ENCODE peak calls at places on chromosomes 6 and 20, in eight cellular contexts. B is A549; S is lower lobe of right lung; A is mesothelial cell of epicardium; N is cardiac fibroblast; Q is glutamatergic neuron; H is CD4-positive, alpha-beta T cell; L is neural crest cell. J is an unnamed sample.
A peak's percentile ranks its signal among the peaks of the same experiment; 100 is the strongest.

GRCh38 chr6:75290558-75290957 is 6.0 kb upstream of the TMEM30A start:
- DNase-seq in B (no peak), S (no peak), A (no peak), N (no peak), Q (no peak), H (no peak), L (no peak), J (no peak)

GRCh38 chr20:8568068-8568467 is 436.0 kb downstream of the PLCB1 start:
- DNase-seq in B (no peak), S (no peak), A (no peak), N (peak; percentile 77), Q (no peak), H (no peak), L (no peak), J (no peak)

GRCh38 chr20:16243470-16243869 is 329.8 kb downstream of the KIF16B start:
- DNase-seq in B (no peak), S (no peak), A (no peak), N (no peak), Q (no peak), H (no peak), L (no peak), J (no peak)

GRCh38 chr6:159716247-159717086 is 10.8 kb upstream of the WTAP start:
- DNase-seq in B (no peak), S (no peak), A (no peak), N (peak; percentile 97), Q (no peak), H (no peak), L (no peak), J (no peak)

GRCh38 chr6:130993292-130993765 is 69.7 kb downstream of the EPB41L2 start:
- DNase-seq in B (no peak), S (no peak), A (no peak), N (peak; percentile 30), Q (no peak), H (no peak), L (no peak), J (no peak)

GRCh38 chr6:14710421-14710820 is 535.4 kb upstream of the JARID2 start:
- DNase-seq in B (no peak), S (no peak), A (no peak), N (no peak), Q (no peak), H (no peak), L (no peak), J (no peak)

GRCh38 chr6:1560281-1561058 is 49.2 kb upstream of the FOXC1 start:
- DNase-seq in B (no peak), S (no peak), A (no peak), N (no peak), Q (no peak), H (no peak), L (no peak), J (no peak)

GRCh38 chr6:99613398-99613704 is 6.7 kb downstream of the PRDM13 start:
- DNase-seq in B (peak; percentile 31), S (peak; percentile 54), A (no peak), N (peak; percentile 38), Q (peak; percentile 87), H (no peak), L (peak; percentile 57), J (peak; percentile 75)

GRCh38 chr20:57070296-57070695 is 196.1 kb downstream of the BMP7 start:
- DNase-seq in B (no peak), S (no peak), A (no peak), N (no peak), Q (no peak), H (no peak), L (no peak), J (no peak)

GRCh38 chr20:22312744-22313346 is 271.5 kb downstream of the FOXA2 start:
- DNase-seq in B (peak; percentile 56), S (no peak), A (no peak), N (peak; percentile 52), Q (peak; percentile 34), H (no peak), L (peak; percentile 45), J (no peak)

DNA sequence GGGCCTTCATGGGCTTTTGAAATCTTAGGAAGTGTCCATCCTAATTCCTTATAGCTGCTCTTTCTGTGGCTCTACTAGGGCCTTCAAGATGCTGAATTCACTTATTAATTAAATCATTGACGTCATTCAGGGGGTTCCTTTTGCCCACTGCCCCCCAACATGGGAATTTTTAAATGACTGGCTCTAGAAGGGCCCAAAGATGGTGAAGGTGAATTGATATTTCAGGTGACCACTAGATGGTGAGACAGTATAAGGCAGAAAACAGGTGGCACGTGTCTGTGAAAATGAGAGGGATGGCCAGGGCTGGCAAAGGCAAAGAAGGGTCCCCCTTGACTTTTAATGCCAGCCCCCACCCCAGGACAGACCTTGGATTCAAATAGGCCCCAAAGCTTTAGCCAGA is 11.8 kb downstream of the GNAS start:
- DNase-seq in B (no peak), S (no peak), A (no peak), N (no peak), Q (no peak), H (no peak), L (no peak), J (no peak)
- TF ChIP-seq CTCF in B (peak; percentile 40), S (no peak), A (no peak), N (no peak), Q (no peak), H (peak; percentile 34), L (peak; percentile 33), J (peak; percentile 57)

GRCh38 chr20:24658920-24659660 is 189.7 kb downstream of the SYNDIG1 start:
- DNase-seq in B (no peak), S (no peak), A (no peak), N (no peak), Q (no peak), H (no peak), L (no peak), J (no peak)

GRCh38 chr20:24656391-24656790 is 187.0 kb downstream of the SYNDIG1 start:
- DNase-seq in B (no peak), S (no peak), A (no peak), N (no peak), Q (no peak), H (no peak), L (no peak), J (no peak)

GRCh38 chr20:24657878-24658620 is 188.6 kb downstream of the SYNDIG1 start:
- DNase-seq in B (no peak), S (no peak), A (no peak), N (no peak), Q (no peak), H (no peak), L (no peak), J (no peak)

GRCh38 chr20:24654425-24654824 is 185.0 kb downstream of the SYNDIG1 start:
- DNase-seq in B (no peak), S (no peak), A (no peak), N (no peak), Q (no peak), H (no peak), L (no peak), J (no peak)

GRCh38 chr20:24657211-24657610 is 187.8 kb downstream of the SYNDIG1 start:
- DNase-seq in B (peak; percentile 38), S (no peak), A (no peak), N (peak; percentile 28), Q (no peak), H (no peak), L (no peak), J (no peak)
- TF ChIP-seq CTCF in B (no peak), S (no peak), A (no peak), N (peak; percentile 29), Q (no peak), H (no peak), L (no peak), J (no peak)

DNA sequence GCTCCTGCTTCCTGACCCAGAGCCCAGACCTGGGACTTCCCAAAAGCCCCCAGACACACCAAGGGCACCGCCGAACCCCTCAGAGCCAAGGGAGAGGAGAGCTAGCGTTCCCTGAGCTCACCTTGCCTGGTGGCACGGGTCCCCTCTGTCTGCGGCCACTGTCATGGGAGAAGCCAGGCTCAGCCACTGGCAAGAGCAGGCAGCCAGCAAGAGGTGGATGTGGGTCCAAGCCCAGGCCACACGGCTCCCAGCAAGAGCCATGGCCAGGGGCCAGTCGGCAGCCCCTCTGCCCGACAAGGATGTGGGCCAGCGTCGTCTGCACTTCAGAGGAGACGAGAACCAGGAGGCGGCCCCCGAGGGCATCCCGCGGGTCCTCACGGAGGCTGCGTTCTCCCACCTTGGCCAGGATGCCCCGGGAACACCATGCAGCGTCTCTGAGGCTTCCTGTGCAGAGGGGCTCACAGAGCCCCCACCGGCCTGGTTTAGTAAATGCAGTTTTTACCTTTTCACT is 2.2 kb upstream of the PPDPF start:
- DNase-seq in B (no peak), S (peak; percentile 41), A (peak; percentile 13), N (no peak), Q (peak; percentile 21), H (no peak), L (no peak), J (no peak)
- TF ChIP-seq CTCF in B (no peak), S (no peak), A (no peak), N (no peak), Q (no peak), H (no peak), L (peak; percentile 38), J (no peak)

GRCh38 chr6:106611030-106611429 is 18.3 kb downstream of the RTN4IP1 start:
- DNase-seq in B (no peak), S (no peak), A (no peak), N (no peak), Q (no peak), H (no peak), L (no peak), J (no peak)
- TF ChIP-seq CTCF in B (no peak), S (no peak), A (no peak), N (no peak), Q (no peak), H (no peak), L (no peak), J (no peak)

GRCh38 chr20:50794846-50795634 is at the start of gene BCAS4:
- DNase-seq in B (peak; percentile 88), S (peak; percentile 80), A (peak; percentile 69), N (peak; percentile 83), Q (peak; percentile 85), H (peak; percentile 79), L (peak; percentile 71), J (peak; percentile 95)
- TF ChIP-seq CTCF in B (peak; percentile 98), S (peak; percentile 77), A (peak; percentile 81), N (peak; percentile 50), Q (peak; percentile 85), H (peak; percentile 40), L (peak; percentile 92), J (peak; percentile 98)

DNA sequence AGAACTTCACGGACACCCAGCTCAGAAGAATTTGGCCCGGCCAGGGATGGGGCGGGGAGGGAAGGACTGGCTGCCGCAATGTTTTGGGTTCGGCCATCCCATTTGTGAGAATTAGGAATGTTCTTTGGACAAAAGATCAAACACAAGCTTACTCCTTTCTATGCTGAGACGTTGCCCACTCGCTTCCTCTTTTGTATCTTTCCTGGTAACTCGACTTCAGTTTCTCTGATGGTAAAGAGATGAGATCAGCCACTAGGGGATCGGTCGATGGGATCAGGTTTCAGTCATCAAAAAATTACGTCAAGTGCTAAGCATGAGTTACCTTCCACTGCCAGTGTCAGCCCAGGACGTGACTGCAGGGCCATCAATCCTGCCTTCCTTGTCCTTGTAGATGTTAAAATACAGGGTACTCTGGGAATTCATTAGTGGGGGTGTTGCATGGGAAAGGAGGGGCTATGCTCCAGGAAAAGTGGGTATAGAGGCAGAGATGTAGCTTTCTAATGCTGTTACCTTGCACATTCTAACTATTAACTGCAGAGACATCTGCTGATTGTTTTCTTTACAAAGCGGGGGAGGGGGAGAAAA is 190.2 kb downstream of the TSHZ2 start:
- DNase-seq in B (peak; percentile 18), S (no peak), A (no peak), N (peak; percentile 51), Q (peak; percentile 53), H (no peak), L (peak; percentile 10), J (peak; percentile 16)
- TF ChIP-seq CTCF in B (no peak), S (no peak), A (peak; percentile 38), N (no peak), Q (peak; percentile 39), H (no peak), L (peak; percentile 62), J (no peak)

GRCh38 chr6:166676270-166676860 is 49.3 kb upstream of the RPS6KA2 start:
- DNase-seq in B (no peak), S (no peak), A (no peak), N (no peak), Q (no peak), H (no peak), L (no peak), J (no peak)
- TF ChIP-seq CTCF in B (no peak), S (no peak), A (no peak), N (no peak), Q (no peak), H (no peak), L (no peak), J (no peak)